ENCODE peak calls at places on chromosome 20, in ten cellular contexts. Y, G, N, J, O, L, Q, U, X and T are unnamed samples.

GRCh38 chr20:62360854-62361798 is 6.0 kb downstream of the LAMA5 start:
- DNase-seq in Y (no peak), G (peak), N (no peak), J (no peak), O (no peak), L (no peak), Q (no peak), U (no peak), X (no peak), T (no peak)

GRCh38 chr20:36318166-36318565 is 12.0 kb downstream of the DLGAP4 start:
- DNase-seq in Y (no peak), G (no peak), N (no peak), J (no peak), O (no peak), L (no peak), Q (no peak), U (no peak), X (no peak), T (no peak)

GRCh38 chr20:50278684-50279531 is 88.3 kb downstream of the CEBPB start:
- DNase-seq in Y (no peak), G (no peak), N (no peak), J (no peak), O (no peak), L (no peak), Q (no peak), U (no peak), X (no peak), T (no peak)

GRCh38 chr20:17871861-17872260 is 96.7 kb downstream of the SNX5 start:
- DNase-seq in Y (no peak), G (no peak), N (no peak), J (no peak), O (no peak), L (no peak), Q (no peak), U (no peak), X (no peak), T (no peak)

GRCh38 chr20:11247943-11248475 is 574.2 kb upstream of the JAG1 start:
- DNase-seq in Y (no peak), G (peak), N (no peak), J (no peak), O (no peak), L (no peak), Q (no peak), U (no peak), X (no peak), T (no peak)

GRCh38 chr20:16501236-16501635 is 72.0 kb downstream of the KIF16B start:
- DNase-seq in Y (no peak), G (no peak), N (no peak), J (no peak), O (no peak), L (no peak), Q (no peak), U (no peak), X (no peak), T (no peak)

GRCh38 chr20:63223121-63223825 is 7.3 kb upstream of the YTHDF1 start:
- DNase-seq in Y (no peak), G (peak), N (peak), J (peak), O (no peak), L (peak), Q (no peak), U (peak), X (no peak), T (peak)

GRCh38 chr20:10609726-10610125 is 64.1 kb downstream of the JAG1 start:
- DNase-seq in Y (no peak), G (no peak), N (no peak), J (no peak), O (no peak), L (no peak), Q (no peak), U (no peak), X (no peak), T (no peak)

GRCh38 chr20:1876975-1877603 is 18.1 kb upstream of the SIRPA start:
- DNase-seq in Y (no peak), G (no peak), N (no peak), J (peak), O (no peak), L (no peak), Q (no peak), U (no peak), X (no peak), T (no peak)

GRCh38 chr20:53574259-53574789 is 19.3 kb downstream of the ZNF217 start:
- DNase-seq in Y (no peak), G (no peak), N (no peak), J (no peak), O (no peak), L (no peak), Q (no peak), U (no peak), X (no peak), T (no peak)

GRCh38 chr20:10357974-10358373 is 76.0 kb downstream of the MKKS start:
- DNase-seq in Y (no peak), G (no peak), N (peak), J (peak), O (no peak), L (no peak), Q (no peak), U (no peak), X (no peak), T (no peak)

GRCh38 chr20:47120346-47120745 is 225.7 kb downstream of the EYA2 start:
- DNase-seq in Y (no peak), G (no peak), N (no peak), J (no peak), O (no peak), L (no peak), Q (no peak), U (no peak), X (no peak), T (no peak)

GRCh38 chr20:61959301-61959700 is 106.4 kb downstream of the TAF4 start:
- DNase-seq in Y (no peak), G (no peak), N (no peak), J (peak), O (no peak), L (no peak), Q (no peak), U (no peak), X (no peak), T (no peak)

GRCh38 chr20:4548552-4548951 is 173.2 kb upstream of the PRND start:
- DNase-seq in Y (no peak), G (no peak), N (no peak), J (no peak), O (no peak), L (no peak), Q (no peak), U (no peak), X (no peak), T (no peak)

GRCh38 chr20:4814696-4815252 is 93.1 kb downstream of the PRND start:
- DNase-seq in Y (peak), G (no peak), N (no peak), J (no peak), O (no peak), L (no peak), Q (no peak), U (peak), X (peak), T (peak)

GRCh38 chr20:21099653-21100589 is 6.2 kb downstream of the LINC00237 start:
- DNase-seq in Y (peak), G (peak), N (peak), J (no peak), O (no peak), L (peak), Q (no peak), U (no peak), X (no peak), T (peak)

GRCh38 chr20:1810926-1811620 is 84.1 kb upstream of the SIRPA start:
- DNase-seq in Y (peak), G (no peak), N (no peak), J (peak), O (no peak), L (no peak), Q (no peak), U (no peak), X (no peak), T (peak)

GRCh38 chr20:45320948-45321595 is 13.0 kb upstream of the MATN4 start:
- DNase-seq in Y (no peak), G (no peak), N (no peak), J (no peak), O (no peak), L (no peak), Q (no peak), U (no peak), X (no peak), T (peak)

GRCh38 chr20:24918579-24919566 is 30.2 kb upstream of the CST7 start:
- DNase-seq in Y (peak), G (no peak), N (no peak), J (no peak), O (no peak), L (no peak), Q (no peak), U (no peak), X (no peak), T (no peak)

GRCh38 chr20:8663424-8663823 is 405.5 kb upstream of the PLCB4 start:
- DNase-seq in Y (no peak), G (no peak), N (no peak), J (no peak), O (no peak), L (no peak), Q (no peak), U (no peak), X (no peak), T (peak)

GRCh38 chr20:48556956-48557355 is 270.8 kb downstream of the PREX1 start:
- DNase-seq in Y (no peak), G (peak), N (peak), J (no peak), O (no peak), L (no peak), Q (no peak), U (no peak), X (no peak), T (no peak)

GRCh38 chr20:15818651-15819071 is 754.6 kb downstream of the KIF16B start:
- DNase-seq in Y (no peak), G (no peak), N (peak), J (no peak), O (no peak), L (no peak), Q (no peak), U (no peak), X (no peak), T (no peak)

GRCh38 chr20:46844965-46845364 is 49.7 kb upstream of the EYA2 start:
- DNase-seq in Y (no peak), G (no peak), N (no peak), J (no peak), O (no peak), L (no peak), Q (no peak), U (no peak), X (no peak), T (no peak)